ENCODE peak calls at places on chromosomes 2 and 18, in nine cellular contexts. V is activated effector memory CD4-positive, alpha-beta T cell treated with Interleukin-2 at 50 U/mL for 16 hours; N is M059J; A is stimulated activated CD4-positive, alpha-beta T cell treated with anti-CD3 and anti-CD28 coated beads, Interleukin-1b, Interleukin-23, amount 100 ng/mL, for 48 hours; D is hepatocyte; J is PC-9; X is nucleus accumbens; R is NCI-H748 treated with DMSO at 0.1 percent for 48 hours; Q is activated naive CD4-positive, alpha-beta T cell. G is an unnamed sample.

GRCh38 chr2:30398084-30398483 is 49.0 kb upstream of the LCLAT1 start:
- DNase-seq in V (no peak), N (no peak), A (no peak), D (no peak), J (no peak), X (no peak), R (no peak), Q (no peak), G (no peak)

GRCh38 chr18:38237796-38238195 is 672.2 kb upstream of the CELF4 start:
- DNase-seq in V (no peak), N (no peak), A (no peak), D (no peak), J (no peak), X (no peak), R (no peak), Q (no peak), G (no peak)

GRCh38 chr2:35365859-35366258 is 989.7 kb upstream of the CRIM1 start:
- DNase-seq in V (no peak), N (peak; percentile 15), A (no peak), D (no peak), J (no peak), X (no peak), R (no peak), Q (no peak), G (no peak)

GRCh38 chr18:56043691-56044090 is 455.7 kb upstream of the TCF4 start:
- DNase-seq in V (no peak), N (no peak), A (no peak), D (no peak), J (no peak), X (peak; percentile 82), R (no peak), Q (no peak), G (no peak)

GRCh38 chr2:153873062-153874048 is 1.6 kb downstream of the GALNT13 start:
- DNase-seq in V (no peak), N (no peak), A (no peak), D (peak; percentile 38), J (no peak), X (no peak), R (peak; percentile 61), Q (no peak), G (no peak)

GRCh38 chr2:128318776-128319456 is at the start of gene HS6ST1:
- DNase-seq in V (peak; percentile 87), N (peak; percentile 66), A (peak; percentile 83), D (peak; percentile 94), J (peak; percentile 49), X (peak; percentile 54), R (peak; percentile 25), Q (peak; percentile 64), G (no peak)

GRCh38 chr2:71609958-71610357 is 156.6 kb downstream of the DYSF start:
- DNase-seq in V (no peak), N (peak; percentile 53), A (no peak), D (peak; percentile 49), J (peak; percentile 52), X (no peak), R (no peak), Q (no peak), G (peak; percentile 27)

GRCh38 chr2:168233166-168233565 is 14.2 kb downstream of the STK39 start:
- DNase-seq in V (no peak), N (no peak), A (no peak), D (no peak), J (no peak), X (no peak), R (no peak), Q (no peak), G (no peak)

GRCh38 chr2:1550658-1551316 is 137.5 kb downstream of the TPO start:
- DNase-seq in V (peak; percentile 28), N (peak; percentile 43), A (peak; percentile 58), D (peak; percentile 87), J (no peak), X (no peak), R (peak; percentile 3), Q (peak; percentile 25), G (no peak)

GRCh38 chr18:2672872-2673271 is 17.3 kb downstream of the SMCHD1 start:
- DNase-seq in V (no peak), N (no peak), A (no peak), D (no peak), J (no peak), X (no peak), R (no peak), Q (no peak), G (no peak)

GRCh38 chr18:24799720-24800119 is 339.3 kb downstream of the HRH4 start:
- DNase-seq in V (no peak), N (no peak), A (no peak), D (no peak), J (no peak), X (no peak), R (no peak), Q (no peak), G (no peak)

GRCh38 chr2:223464071-223464470 is 138.1 kb downstream of the SCG2 start:
- DNase-seq in V (no peak), N (peak; percentile 16), A (no peak), D (no peak), J (no peak), X (no peak), R (no peak), Q (no peak), G (no peak)

GRCh38 chr2:16664052-16664731 is 1.4 kb downstream of the CYRIA start:
- DNase-seq in V (no peak), N (peak; percentile 31), A (no peak), D (peak; percentile 70), J (no peak), X (peak; percentile 58), R (peak; percentile 29), Q (no peak), G (no peak)

GRCh38 chr2:223993634-223994232 is 36.5 kb downstream of the MRPL44 start:
- DNase-seq in V (peak; percentile 18), N (peak; percentile 71), A (peak; percentile 52), D (peak; percentile 87), J (peak; percentile 55), X (peak; percentile 2), R (peak; percentile 72), Q (no peak), G (peak; percentile 73)

GRCh38 chr2:50347355-50348044 is 684.4 kb downstream of the NRXN1 start:
- DNase-seq in V (no peak), N (no peak), A (no peak), D (peak; percentile 33), J (no peak), X (no peak), R (peak; percentile 28), Q (no peak), G (no peak)

GRCh38 chr2:153808675-153809074 is 63.0 kb upstream of the GALNT13 start:
- DNase-seq in V (no peak), N (no peak), A (no peak), D (no peak), J (no peak), X (no peak), R (no peak), Q (no peak), G (no peak)

GRCh38 chr2:13667415-13667757 is 950.6 kb downstream of the TRIB2 start:
- DNase-seq in V (no peak), N (no peak), A (no peak), D (no peak), J (no peak), X (no peak), R (no peak), Q (no peak), G (no peak)

GRCh38 chr2:27115485-27115884 is 3.4 kb downstream of the CGREF1 start:
- DNase-seq in V (no peak), N (peak; percentile 7), A (no peak), D (no peak), J (no peak), X (no peak), R (no peak), Q (no peak), G (no peak)

G was measured in Panc1.